ENCODE peak calls at places on chromosomes 2 and 18, in six cellular contexts. M is neural progenitor cell, Y is heart left ventricle, N is fibroblast of lung, F is astrocyte of the spinal cord, U is breast epithelium. K is an unnamed sample.

GRCh38 chr18:21760321-21760720 is 19.7 kb downstream of the MIB1 start:
- DNase-seq in Y (no peak), F (peak), M (no peak), U (no peak), N (peak), K (no peak)

GRCh38 chr2:190765386-190766173 is 115.0 kb upstream of the GLS start:
- DNase-seq in M (no peak), Y (no peak), N (peak), F (peak), U (no peak), K (peak)

GRCh38 chr2:216768908-216769401 is 73.6 kb upstream of the IGFBP5 start:
- DNase-seq in U (no peak), Y (no peak), M (no peak), F (no peak), N (no peak), K (no peak)

GRCh38 chr2:233353769-233354499 is at the start of gene DGKD:
- DNase-seq in M (peak), Y (peak), N (peak), U (no peak), F (peak), K (no peak)

GRCh38 chr2:43010428-43011141 is 215.8 kb downstream of the ZFP36L2 start:
- DNase-seq in N (peak), M (no peak), F (peak), U (no peak), Y (no peak), K (no peak)

GRCh38 chr2:9232886-9233285 is 26.3 kb downstream of the ASAP2 start:
- DNase-seq in N (peak), Y (no peak), U (no peak), M (no peak), F (peak), K (no peak)

GRCh38 chr2:112260295-112260625 is 5.4 kb upstream of the ZC3H8 start:
- DNase-seq in F (no peak), Y (no peak), U (no peak), M (no peak), N (no peak), K (no peak)

GRCh38 chr2:167940361-167940744 is 307.0 kb downstream of the STK39 start:
- DNase-seq in F (no peak), Y (no peak), M (no peak), N (no peak), U (no peak), K (no peak)

GRCh38 chr2:16025211-16025875 is 85.0 kb downstream of the MYCN start:
- DNase-seq in F (no peak), M (no peak), N (no peak), U (no peak), Y (no peak), K (no peak)

GRCh38 chr2:24577481-24577880 is 86.4 kb downstream of the NCOA1 start:
- DNase-seq in M (no peak), F (no peak), Y (no peak), U (no peak), N (peak), K (no peak)

GRCh38 chr2:159497857-159498256 is 118.5 kb downstream of the BAZ2B start:
- DNase-seq in F (no peak), M (no peak), N (no peak), Y (no peak), U (no peak), K (no peak)

GRCh38 chr18:79043288-79043687 is 25.9 kb upstream of the ATP9B start:
- DNase-seq in M (no peak), N (no peak), Y (no peak), U (no peak), F (no peak), K (no peak)

GRCh38 chr2:48419884-48420511 is 110.0 kb upstream of the STON1 start:
- DNase-seq in M (no peak), N (no peak), U (no peak), F (no peak), Y (peak), K (no peak)

GRCh38 chr2:100405403-100406119 is 11.9 kb downstream of the CHST10 start:
- DNase-seq in N (no peak), Y (no peak), F (no peak), U (no peak), M (no peak), K (no peak)

GRCh38 chr2:163347982-163348842 is 387.6 kb downstream of the FIGN start:
- DNase-seq in U (peak), Y (peak), N (peak), F (peak), M (peak), K (peak)

GRCh38 chr2:11753886-11754704 is 7.7 kb downstream of the LPIN1 start:
- DNase-seq in U (no peak), F (peak), Y (no peak), N (peak), M (no peak), K (no peak)

GRCh38 chr18:36295880-36296301 is 1.6 kb upstream of the FHOD3 start:
- DNase-seq in M (no peak), N (no peak), F (no peak), U (no peak), Y (no peak), K (no peak)

GRCh38 chr18:11553098-11553940 is 56.1 kb upstream of the SLC35G4 start:
- DNase-seq in M (peak), Y (no peak), U (no peak), N (peak), F (peak), K (peak)

GRCh38 chr2:236646441-236646840 is 76.8 kb downstream of the ACKR3 start:
- DNase-seq in Y (peak), F (no peak), N (no peak), U (no peak), M (no peak), K (no peak)

GRCh38 chr2:33441235-33441810 is 35.1 kb upstream of the RASGRP3 start:
- DNase-seq in M (peak), U (no peak), N (peak), F (peak), Y (peak), K (peak)

GRCh38 chr2:109208951-109209335 is 79.9 kb downstream of the SH3RF3 start:
- DNase-seq in Y (no peak), M (no peak), U (no peak), F (no peak), N (no peak), K (no peak)

GRCh38 chr18:22223263-22223960 is 54.0 kb downstream of the GATA6 start:
- DNase-seq in Y (peak), M (no peak), F (peak), N (peak), U (peak), K (peak)

GRCh38 chr18:50045126-50045525 is 149.8 kb downstream of the MYO5B start:
- DNase-seq in N (no peak), F (no peak), Y (no peak), M (no peak), U (no peak), K (no peak)

GRCh38 chr18:32771871-32772499 is 838 bp downstream of the KLHL14 start:
- DNase-seq in Y (no peak), F (no peak), U (no peak), M (peak), N (no peak), K (no peak)

GRCh38 chr2:48600204-48600813 is 17.3 kb upstream of the GTF2A1L start:
- DNase-seq in N (peak), U (no peak), F (peak), Y (no peak), M (peak), K (no peak)

DNA sequence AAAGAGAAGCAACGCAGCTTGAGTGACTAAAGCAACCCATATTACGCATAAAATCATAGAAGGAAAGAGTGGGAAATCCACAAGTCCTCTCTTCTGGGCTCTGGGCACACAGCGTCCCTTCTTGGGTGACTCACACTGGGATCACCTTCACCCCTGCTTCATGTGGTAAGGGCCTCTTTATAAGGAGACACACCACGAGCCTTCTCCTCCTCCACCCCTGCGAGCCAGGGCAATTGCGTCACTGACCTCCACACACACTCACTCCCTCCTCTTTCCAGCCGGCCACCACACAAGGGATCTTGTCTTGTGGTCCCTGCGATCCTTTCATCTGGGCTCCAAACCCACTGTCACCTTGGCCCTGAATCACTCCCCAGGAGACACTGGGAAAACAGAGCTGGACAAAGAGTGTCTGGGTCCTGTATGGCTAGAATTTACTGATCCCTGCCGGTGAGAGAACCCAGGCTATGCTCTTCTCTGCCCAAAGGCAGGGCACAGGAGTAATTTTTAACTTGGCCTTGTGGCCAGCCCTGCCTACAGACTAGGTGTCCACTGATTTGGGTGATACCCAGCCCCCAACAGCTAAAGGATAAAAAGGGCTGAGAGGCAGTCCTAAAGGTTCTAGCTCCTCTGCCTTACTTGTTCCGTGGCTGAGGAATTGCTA is 35.3 kb downstream of the NHEJ1 start:
- DNase-seq in U (no peak), Y (no peak), N (peak), M (no peak), F (peak), K (peak)
- H3K4me3 ChIP-seq in U (no peak), Y (no peak), N (no peak), M (no peak), F (no peak), K (no peak)

GRCh38 chr2:177549171-177549570 is 156.6 kb downstream of the AGPS start:
- DNase-seq in U (no peak), Y (no peak), F (no peak), M (no peak), N (peak), K (no peak)
- H3K4me3 ChIP-seq in U (no peak), Y (no peak), F (no peak), M (no peak), N (no peak), K (no peak)

DNA sequence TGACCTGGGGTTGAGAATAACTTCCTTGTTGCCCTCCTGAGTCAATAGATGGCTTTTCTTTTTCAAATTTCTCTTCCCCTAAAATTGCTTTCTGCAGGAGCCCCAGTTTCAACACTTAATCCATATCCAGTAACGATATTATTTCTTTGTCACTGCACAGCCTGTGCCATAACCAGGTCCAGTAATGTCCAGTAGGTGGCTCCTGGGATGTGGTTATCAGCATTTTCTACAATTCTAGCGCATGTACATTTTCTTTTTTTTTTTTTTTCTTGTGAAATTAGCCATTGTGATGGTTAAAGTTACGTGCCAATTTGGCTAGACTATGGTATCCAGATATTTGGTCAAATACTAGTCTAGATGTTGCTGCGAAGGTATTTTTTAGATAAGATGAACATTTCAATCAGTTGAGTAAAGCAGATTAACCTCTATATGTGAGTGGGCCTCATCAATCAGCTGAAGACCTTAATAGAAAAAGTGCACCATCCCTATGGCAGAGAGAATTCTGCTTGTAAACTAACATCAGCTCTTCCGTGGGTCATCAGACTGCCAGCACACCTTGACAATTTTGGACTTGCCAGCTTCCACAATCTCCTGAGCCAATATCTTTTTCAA is 72.9 kb upstream of the SCG2 start:
- DNase-seq in M (peak), N (peak), Y (no peak), U (no peak), F (peak), K (no peak)
- H3K4me3 ChIP-seq in M (no peak), N (no peak), Y (no peak), U (no peak), F (no peak), K (no peak)

DNA sequence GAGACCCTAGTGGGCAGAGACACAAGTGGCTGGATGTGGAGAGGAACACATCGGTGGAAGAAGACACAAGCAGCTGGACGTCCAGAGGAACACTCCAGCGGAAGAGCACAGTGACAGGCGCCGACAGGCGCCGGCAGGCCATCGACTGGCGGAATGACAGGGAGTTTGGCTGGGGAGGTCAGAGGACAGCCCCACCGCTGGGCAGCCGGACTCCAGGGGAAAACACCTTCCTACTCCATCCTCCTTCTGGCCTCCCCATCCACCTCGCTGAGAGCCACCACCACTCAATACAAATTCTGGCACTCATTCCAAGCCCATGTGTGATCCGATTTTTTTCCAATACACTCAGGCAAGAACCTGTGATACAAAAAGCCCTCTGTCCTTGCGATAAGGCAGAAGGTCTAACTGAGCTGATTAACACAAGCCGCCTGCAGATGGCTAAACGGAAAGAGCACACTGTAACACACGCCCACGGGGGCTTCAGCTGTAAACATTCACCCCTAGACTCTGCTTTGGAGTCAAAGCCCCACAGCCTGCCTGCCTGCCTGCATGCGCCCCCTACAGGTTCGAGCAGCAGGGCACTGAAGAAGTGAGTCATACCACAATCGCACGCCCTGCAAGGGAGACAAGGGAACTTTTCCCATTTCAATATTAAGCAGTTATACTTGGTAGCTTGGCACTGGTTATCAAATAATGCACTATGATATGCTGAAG is 50.2 kb upstream of the LRP1B start:
- DNase-seq in Y (no peak), N (peak), M (peak), U (no peak), F (no peak), K (no peak)
- H3K4me3 ChIP-seq in Y (no peak), N (no peak), M (no peak), U (no peak), F (no peak), K (no peak)